ENCODE peak calls at places on chromosomes 2 and 18, in nine cellular contexts. B is natural killer cell; J is activated T-helper 17 cell treated with anti-CD3 and anti-CD28 coated beads, Interleukin-2, amount 50 U/mL, for 72 hours; K is effector memory CD8-positive, alpha-beta T cell; Q is lower lobe of right lung; A is CD8-positive, alpha-beta T cell; F is SK-N-SH treated with all-trans-retinoic acid at 6 μM for 48 hours; P is left lobe of liver; I is left colon. Z is an unnamed sample.

GRCh38 chr2:179460530-179460929 is 195.9 kb upstream of the SESTD1 start:
- ATAC-seq in Q (peak; percentile 41), J (peak; percentile 87), P (no peak), F (peak; percentile 56), K (no peak), B (no peak), A (no peak), I (no peak), Z (peak; percentile 31)

GRCh38 chr18:26526128-26526965 is 22.0 kb downstream of the KCTD1 start:
- ATAC-seq in J (no peak), F (no peak), B (no peak), P (no peak), I (no peak), A (no peak), K (no peak), Q (no peak), Z (no peak)

GRCh38 chr2:129748250-129748649 is 231.2 kb upstream of the RAB6C start:
- ATAC-seq in F (no peak), K (no peak), J (no peak), A (no peak), B (no peak), Q (no peak), P (no peak), I (no peak), Z (peak; percentile 27)

GRCh38 chr2:11398710-11399109 is 54.3 kb upstream of the ROCK2 start:
- ATAC-seq in F (no peak), K (no peak), I (peak; percentile 93), J (no peak), B (no peak), A (no peak), P (no peak), Q (peak; percentile 83), Z (no peak)

GRCh38 chr2:233331536-233331935 is 22.8 kb upstream of the DGKD start:
- ATAC-seq in J (peak; percentile 95), Q (peak; percentile 83), P (peak; percentile 61), I (peak; percentile 9), F (no peak), K (peak; percentile 95), B (peak; percentile 95), A (peak; percentile 92), Z (peak; percentile 65)

GRCh38 chr2:8058652-8059051 is 623.2 kb upstream of the ID2 start:
- ATAC-seq in Q (peak; percentile 54), K (no peak), J (no peak), B (no peak), I (no peak), P (peak; percentile 40), A (no peak), F (no peak), Z (no peak)

GRCh38 chr2:36356990-36357505 is 1.5 kb downstream of the CRIM1 start:
- ATAC-seq in A (peak; percentile 13), F (no peak), K (peak; percentile 5), B (peak; percentile 4), I (peak; percentile 38), Q (peak; percentile 25), J (peak; percentile 73), P (no peak), Z (no peak)

GRCh38 chr2:60529111-60529510 is 24.3 kb downstream of the BCL11A start:
- ATAC-seq in P (no peak), B (no peak), Q (peak; percentile 53), J (no peak), I (no peak), F (no peak), A (no peak), K (no peak), Z (no peak)

GRCh38 chr2:168369087-168369486 is 87.0 kb upstream of the CERS6 start:
- ATAC-seq in F (no peak), A (no peak), Q (no peak), I (no peak), B (no peak), K (no peak), J (no peak), P (no peak), Z (no peak)

GRCh38 chr2:237692601-237693079 is 65.3 kb downstream of the LRRFIP1 start:
- ATAC-seq in A (no peak), Q (peak; percentile 13), I (peak; percentile 28), J (no peak), F (peak; percentile 15), K (no peak), P (peak; percentile 27), B (no peak), Z (peak; percentile 0)

GRCh38 chr18:8416212-8417019 is 192.8 kb upstream of the RAB12 start:
- ATAC-seq in J (no peak), K (no peak), Q (no peak), B (no peak), F (no peak), A (no peak), I (no peak), P (no peak), Z (no peak)

GRCh38 chr2:228224410-228224809 is 42.9 kb upstream of the SPHKAP start:
- ATAC-seq in P (no peak), B (no peak), J (no peak), Q (no peak), F (no peak), K (no peak), I (no peak), A (no peak), Z (no peak)

Z was measured in esophagus mucosa.